ENCODE peak calls at places on chromosomes 11 and 22, in six cellular contexts. B is neuronal stem cell, N is DND-41, Z is uterus, L is aorta, Q is SK-N-SH. M is an unnamed sample.

GRCh38 chr11:78149646-78150045 is 10.2 kb upstream of the ALG8 start:
- DNase-seq in B (no peak), N (no peak), Z (no peak), L (no peak), Q (no peak), M (no peak)

GRCh38 chr11:14015711-14016110 is 53.2 kb downstream of the SPON1 start:
- DNase-seq in B (peak), N (no peak), Z (no peak), L (no peak), Q (no peak), M (no peak)

GRCh38 chr22:24503137-24503850 is 8.2 kb downstream of the UPB1 start:
- DNase-seq in B (no peak), N (peak), Z (peak), L (peak), Q (peak), M (peak)

GRCh38 chr22:24087071-24087795 is 76.1 kb downstream of the CABIN1 start:
- DNase-seq in B (no peak), N (no peak), Z (peak), L (no peak), Q (no peak), M (no peak)

GRCh38 chr11:113862430-113862829 is 12.9 kb downstream of the USP28 start:
- DNase-seq in B (no peak), N (no peak), Z (no peak), L (no peak), Q (no peak), M (no peak)

GRCh38 chr11:12282676-12283075 is 94.7 kb upstream of the PARVA start:
- DNase-seq in B (no peak), N (no peak), Z (no peak), L (no peak), Q (no peak), M (no peak)

GRCh38 chr11:102757823-102758549 is 22.4 kb downstream of the MMP10 start:
- DNase-seq in B (no peak), N (no peak), Z (no peak), L (no peak), Q (no peak), M (no peak)

GRCh38 chr11:63888170-63889086 is 28.5 kb downstream of the RCOR2 start:
- DNase-seq in B (no peak), N (peak), Z (peak), L (peak), Q (no peak), M (peak)

GRCh38 chr11:118306556-118306955 is 2.0 kb downstream of the CD3E start:
- DNase-seq in B (no peak), N (peak), Z (no peak), L (no peak), Q (no peak), M (no peak)

GRCh38 chr11:120133216-120134105 is 4.5 kb downstream of the TRIM29 start:
- DNase-seq in B (no peak), N (no peak), Z (peak), L (peak), Q (peak), M (no peak)

GRCh38 chr11:119691020-119691666 is 37.9 kb downstream of the NECTIN1 start:
- DNase-seq in B (no peak), N (peak), Z (no peak), L (no peak), Q (no peak), M (peak)

GRCh38 chr11:105937738-105938137 is 84.3 kb downstream of the MSANTD4 start:
- DNase-seq in B (no peak), N (no peak), Z (no peak), L (no peak), Q (no peak), M (no peak)

GRCh38 chr22:47393191-47393590 is 630.7 kb downstream of the TBC1D22A start:
- DNase-seq in B (no peak), N (no peak), Z (no peak), L (peak), Q (no peak), M (no peak)

GRCh38 chr11:77590194-77590591 is 440 bp downstream of the AQP11 start:
- DNase-seq in B (peak), N (no peak), Z (peak), L (no peak), Q (no peak), M (no peak)

GRCh38 chr11:63866211-63866610 is 27.3 kb downstream of the MARK2 start:
- DNase-seq in B (no peak), N (peak), Z (no peak), L (peak), Q (no peak), M (no peak)

GRCh38 chr11:82732348-82732733 is 1.3 kb downstream of the FAM181B start:
- DNase-seq in B (no peak), N (no peak), Z (no peak), L (no peak), Q (no peak), M (no peak)

GRCh38 chr11:45606514-45607024 is 58.9 kb downstream of the CHST1 start:
- DNase-seq in B (peak), N (no peak), Z (no peak), L (no peak), Q (peak), M (no peak)

GRCh38 chr22:21937041-21937820 is 15.4 kb downstream of the PPM1F start:
- DNase-seq in B (no peak), N (no peak), Z (no peak), L (peak), Q (no peak), M (no peak)

GRCh38 chr22:19933328-19934241 is 8.0 kb upstream of the COMT start:
- DNase-seq in B (no peak), N (no peak), Z (no peak), L (no peak), Q (no peak), M (no peak)

GRCh38 chr11:119339581-119340334 is 925 bp downstream of the C1QTNF5 start:
- DNase-seq in B (peak), N (no peak), Z (peak), L (peak), Q (peak), M (no peak)

GRCh38 chr22:40215266-40215665 is 37.5 kb downstream of the TNRC6B start:
- DNase-seq in B (no peak), N (no peak), Z (no peak), L (peak), Q (no peak), M (peak)

GRCh38 chr11:128587415-128587814 is at the start of gene ETS1:
- DNase-seq in B (no peak), N (no peak), Z (no peak), L (no peak), Q (no peak), M (no peak)

GRCh38 chr11:116539211-116539610 is 233.6 kb downstream of the BUD13 start:
- DNase-seq in B (no peak), N (no peak), Z (no peak), L (no peak), Q (no peak), M (no peak)

GRCh38 chr22:38762607-38763006 is 6.8 kb upstream of the SUN2 start:
- DNase-seq in B (no peak), N (no peak), Z (no peak), L (no peak), Q (no peak), M (no peak)

GRCh38 chr22:30226192-30226832 is 20.2 kb downstream of the LIF start:
- DNase-seq in B (no peak), N (no peak), Z (no peak), L (no peak), Q (no peak), M (no peak)
- H3K27ac ChIP-seq in B (no peak), N (peak), Z (no peak), L (no peak), Q (no peak), M (no peak)

DNA sequence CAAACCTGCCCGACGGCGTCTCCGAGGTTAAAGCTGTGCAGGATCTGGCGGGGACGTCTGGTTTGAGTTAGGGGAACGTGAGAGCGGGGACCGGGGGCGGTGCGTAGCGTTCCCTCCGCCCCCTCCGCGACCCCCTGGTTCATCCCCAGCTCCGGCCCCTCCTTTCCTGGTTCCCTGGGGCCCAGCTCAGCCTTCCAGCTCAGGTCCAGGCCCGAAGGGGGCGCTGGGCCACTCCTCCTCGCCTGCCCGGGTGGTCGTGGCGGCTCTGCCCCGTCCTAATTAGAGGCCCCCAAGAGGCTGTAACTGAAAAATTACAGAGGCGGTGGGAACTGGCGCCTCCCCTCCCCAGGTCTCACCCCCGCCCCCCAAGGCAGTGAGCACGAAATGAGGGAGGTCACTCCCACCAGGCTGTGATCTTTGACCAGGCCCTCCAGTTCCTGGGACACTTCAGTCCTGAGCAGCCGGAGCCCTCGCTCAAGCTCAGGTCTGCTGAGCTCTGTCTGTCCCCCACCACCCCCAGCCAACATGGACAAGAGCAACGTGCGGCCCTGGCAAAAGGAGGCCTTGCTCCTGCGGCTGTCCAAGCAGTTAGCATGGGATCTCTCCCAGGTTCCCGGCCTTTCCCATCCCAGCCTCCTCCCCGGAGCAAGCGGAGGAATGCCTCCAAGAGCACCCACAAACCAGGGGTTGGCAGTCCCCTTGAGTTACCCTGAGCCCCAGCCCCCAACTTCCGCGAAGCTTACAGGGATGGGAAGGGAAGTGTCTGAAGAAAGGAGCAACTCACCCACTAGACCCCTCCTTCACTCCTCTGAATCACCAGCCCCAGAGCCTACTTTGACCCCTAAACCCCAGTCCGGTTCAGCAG is 3.3 kb downstream of the CD248 start:
- DNase-seq in B (peak), N (no peak), Z (peak), L (peak), Q (peak), M (no peak)
- H3K27ac ChIP-seq in B (peak), N (peak), Z (peak), L (no peak), Q (peak), M (no peak)

GRCh38 chr22:28799125-28799833 is 1.1 kb downstream of the XBP1 start:
- DNase-seq in B (no peak), N (peak), Z (peak), L (peak), Q (peak), M (peak)
- H3K27ac ChIP-seq in B (no peak), N (peak), Z (peak), L (peak), Q (peak), M (peak)

GRCh38 chr11:30821438-30821965 is 235.3 kb upstream of the MPPED2 start:
- DNase-seq in B (no peak), N (no peak), Z (no peak), L (no peak), Q (no peak), M (no peak)

GRCh38 chr11:30815619-30816018 is 229.5 kb upstream of the MPPED2 start:
- DNase-seq in B (no peak), N (no peak), Z (no peak), L (no peak), Q (no peak), M (no peak)

GRCh38 chr11:30823119-30823518 is 237.0 kb upstream of the MPPED2 start:
- DNase-seq in B (no peak), N (no peak), Z (no peak), L (no peak), Q (no peak), M (no peak)

GRCh38 chr11:30816959-30817880 is 231.1 kb upstream of the MPPED2 start:
- DNase-seq in B (no peak), N (no peak), Z (no peak), L (no peak), Q (no peak), M (no peak)

GRCh38 chr11:30818721-30819120 is 232.6 kb upstream of the MPPED2 start:
- DNase-seq in B (no peak), N (no peak), Z (no peak), L (no peak), Q (no peak), M (no peak)
- H3K27ac ChIP-seq in B (no peak), N (no peak), Z (no peak), L (peak), Q (no peak), M (no peak)

DNA sequence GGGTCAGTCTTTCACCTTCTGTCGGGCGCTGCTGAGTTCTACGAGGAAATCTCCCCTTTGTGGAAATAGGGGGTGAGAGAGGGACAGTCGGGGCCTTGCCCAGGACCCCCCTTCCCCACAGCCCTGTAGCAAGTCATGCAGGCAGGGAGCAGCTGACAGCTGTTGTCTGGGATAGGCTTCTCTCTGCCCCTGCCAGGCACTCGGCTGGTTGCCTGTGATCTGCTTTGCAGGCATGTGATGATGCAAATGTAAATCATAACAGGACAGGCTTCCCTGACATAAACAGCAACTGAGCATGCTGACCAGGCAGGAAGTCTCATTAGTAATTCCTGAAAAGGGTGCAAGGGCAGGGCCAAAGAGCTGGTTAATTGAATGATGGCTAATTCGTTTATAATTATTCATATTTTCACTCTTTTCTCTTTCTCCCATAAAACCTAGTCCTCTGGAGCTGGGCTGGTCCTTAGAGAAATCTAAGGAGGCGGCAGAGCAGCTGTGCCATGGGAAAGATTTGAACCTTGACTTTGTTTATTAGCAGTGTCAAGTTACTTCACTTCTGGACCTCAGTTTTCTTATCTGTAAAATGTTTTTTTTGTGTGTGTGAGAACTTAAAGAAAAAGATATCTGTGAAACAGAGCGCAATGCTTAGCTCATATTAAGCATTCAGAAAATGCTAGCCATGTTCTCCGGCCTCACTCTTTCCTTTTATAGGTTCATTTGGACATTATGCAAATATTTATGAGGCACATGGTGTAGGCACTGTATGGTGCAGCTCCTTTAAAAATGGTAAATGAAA is 129.7 kb downstream of the LDLRAD3 start:
- DNase-seq in B (no peak), N (no peak), Z (no peak), L (peak), Q (peak), M (no peak)
- H3K27ac ChIP-seq in B (peak), N (no peak), Z (no peak), L (no peak), Q (no peak), M (no peak)

GRCh38 chr11:129815596-129816461 is at the start of gene TMEM45B:
- DNase-seq in B (no peak), N (no peak), Z (no peak), L (no peak), Q (peak), M (no peak)
- H3K27ac ChIP-seq in B (no peak), N (no peak), Z (no peak), L (no peak), Q (no peak), M (no peak)

GRCh38 chr11:67983916-67984315 is 20.0 kb downstream of the UNC93B1 start:
- DNase-seq in B (no peak), N (no peak), Z (no peak), L (no peak), Q (peak), M (no peak)
- H3K27ac ChIP-seq in B (no peak), N (no peak), Z (no peak), L (no peak), Q (no peak), M (no peak)

GRCh38 chr11:76250520-76251222 is 44.4 kb upstream of the WNT11 start:
- DNase-seq in B (no peak), N (no peak), Z (no peak), L (no peak), Q (no peak), M (peak)
- H3K27ac ChIP-seq in B (no peak), N (no peak), Z (no peak), L (no peak), Q (no peak), M (no peak)

M was measured in Karpas-422.